ENCODE peak calls at places on chromosomes 3 and 15, in five cellular contexts. B is epithelial cell of esophagus, N is WERI-Rb-1, C is cardiac fibroblast, P is fibroblast of lung. Q is an unnamed sample.

GRCh38 chr3:189404797-189405484 is 226.2 kb upstream of the TP63 start:
- DNase-seq in B (peak), N (no peak), C (no peak), P (no peak), Q (no peak)

GRCh38 chr3:14434105-14434504 is 31.7 kb downstream of the SLC6A6 start:
- DNase-seq in B (peak), N (no peak), C (peak), P (peak), Q (peak)

GRCh38 chr3:98525494-98525893 is 2.8 kb upstream of the CLDND1 start:
- DNase-seq in B (no peak), N (no peak), C (no peak), P (no peak), Q (no peak)

GRCh38 chr3:104879919-104880318 is 486.8 kb upstream of the ALCAM start:
- DNase-seq in B (no peak), N (no peak), C (peak), P (peak), Q (no peak)

GRCh38 chr3:133935843-133936825 is 40.5 kb upstream of the RAB6B start:
- DNase-seq in B (no peak), N (no peak), C (no peak), P (no peak), Q (no peak)

GRCh38 chr3:23809294-23809693 is 3.5 kb downstream of the UBE2E1 start:
- DNase-seq in B (no peak), N (no peak), C (no peak), P (no peak), Q (no peak)

GRCh38 chr3:65742914-65743313 is 295.8 kb downstream of the MAGI1 start:
- DNase-seq in B (no peak), N (no peak), C (no peak), P (peak), Q (no peak)

GRCh38 chr3:14424711-14425573 is 22.5 kb downstream of the SLC6A6 start:
- DNase-seq in B (no peak), N (peak), C (no peak), P (peak), Q (peak)

GRCh38 chr15:60362318-60363023 is 35.3 kb downstream of the ANXA2 start:
- DNase-seq in B (peak), N (no peak), C (peak), P (peak), Q (peak)

GRCh38 chr3:13575459-13576061 is 26.6 kb downstream of the FBLN2 start:
- DNase-seq in B (no peak), N (no peak), C (no peak), P (no peak), Q (peak)

GRCh38 chr3:186115229-186115996 is 6.5 kb upstream of the ETV5 start:
- DNase-seq in B (no peak), N (no peak), C (no peak), P (no peak), Q (no peak)

GRCh38 chr15:64749999-64750657 is 25.3 kb downstream of the RBPMS2 start:
- DNase-seq in B (no peak), N (peak), C (peak), P (peak), Q (peak)

GRCh38 chr3:29514912-29515311 is 234.0 kb downstream of the RBMS3 start:
- DNase-seq in B (peak), N (no peak), C (no peak), P (peak), Q (no peak)

GRCh38 chr3:126422571-126423091 is 27.9 kb downstream of the CFAP100 start:
- DNase-seq in B (no peak), N (no peak), C (no peak), P (no peak), Q (no peak)

GRCh38 chr3:85360742-85361387 is 402.1 kb downstream of the CADM2 start:
- DNase-seq in B (peak), N (peak), C (peak), P (peak), Q (peak)

DNA sequence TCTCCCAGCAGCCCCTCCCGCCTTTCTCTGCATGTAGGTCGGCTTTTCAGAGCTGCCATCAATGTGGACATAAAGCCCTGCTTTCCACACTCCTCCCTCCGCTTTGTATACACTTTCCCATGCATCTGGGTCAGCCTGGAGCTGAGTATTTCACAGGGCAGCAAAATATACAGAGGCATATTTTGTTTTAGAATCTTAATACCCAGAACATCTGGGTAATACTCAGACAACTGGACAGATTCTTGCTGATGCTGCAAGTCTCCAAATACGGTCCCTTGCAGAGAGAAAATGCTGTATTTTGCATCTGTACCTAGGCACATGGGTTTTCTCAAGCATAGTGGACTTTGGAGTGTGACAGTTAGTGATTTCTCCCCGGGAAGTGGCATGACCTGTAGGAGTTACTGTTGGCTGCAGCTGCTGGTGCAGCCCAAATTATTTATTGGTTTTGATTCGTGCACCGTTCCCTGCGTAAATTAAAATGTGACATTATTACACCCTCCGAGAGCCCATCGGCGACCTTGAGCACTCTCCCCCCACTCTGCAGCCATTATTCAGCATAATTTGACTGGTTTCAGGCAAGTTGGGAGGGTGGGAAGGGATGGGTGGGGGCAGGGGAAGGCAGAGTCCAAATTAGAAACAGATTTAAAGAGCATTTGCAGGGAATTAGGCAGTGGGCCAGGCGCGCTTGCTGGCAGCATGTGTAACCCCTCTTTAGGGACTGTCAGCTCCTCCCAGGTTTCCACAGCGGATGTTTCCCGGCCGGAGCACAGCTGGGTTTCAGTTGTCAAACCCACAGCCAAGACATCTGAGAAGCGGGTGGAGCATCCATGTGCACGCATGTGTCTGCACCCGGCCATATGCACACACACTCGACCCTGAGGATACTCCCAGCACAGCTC is 100.8 kb downstream of the CPN2 start:
- DNase-seq in B (no peak), N (no peak), C (peak), P (peak), Q (peak)
- H3K4me3 ChIP-seq in B (no peak), N (no peak), C (no peak), P (no peak), Q (no peak)

DNA sequence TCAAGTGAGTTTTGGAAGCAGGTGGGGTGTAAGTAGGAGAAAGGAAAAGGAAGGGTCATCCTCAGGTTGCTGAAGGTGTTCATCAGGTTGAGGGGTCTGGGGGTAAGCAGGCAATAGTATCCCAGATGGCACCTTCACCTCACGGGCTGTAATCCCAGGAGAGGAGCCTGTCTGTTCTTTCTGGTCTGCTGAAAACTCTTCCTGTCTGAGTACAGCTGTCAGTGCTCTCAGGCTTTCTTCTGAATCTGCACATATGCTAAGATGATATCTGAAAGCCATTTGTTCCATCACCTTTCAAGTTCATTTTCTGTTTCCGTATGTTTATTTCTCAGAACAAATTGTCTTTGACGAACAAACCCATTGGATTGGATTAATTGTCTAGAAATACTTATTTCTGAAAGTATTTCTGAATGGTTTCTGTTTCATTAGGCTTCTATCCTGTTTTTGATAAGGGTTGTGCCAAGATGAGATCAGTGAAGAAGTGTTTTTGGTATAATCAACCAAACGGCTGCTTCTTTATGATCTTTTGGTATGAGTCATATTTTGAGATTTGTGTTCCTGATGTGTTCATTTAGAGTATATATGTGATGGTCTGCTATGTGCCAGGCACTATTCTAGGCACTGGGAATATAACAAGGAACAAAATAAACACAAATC is 13.3 kb downstream of the ZNF592 start:
- DNase-seq in B (no peak), N (peak), C (no peak), P (peak), Q (peak)
- H3K4me3 ChIP-seq in B (no peak), N (no peak), C (no peak), P (no peak), Q (no peak)

DNA sequence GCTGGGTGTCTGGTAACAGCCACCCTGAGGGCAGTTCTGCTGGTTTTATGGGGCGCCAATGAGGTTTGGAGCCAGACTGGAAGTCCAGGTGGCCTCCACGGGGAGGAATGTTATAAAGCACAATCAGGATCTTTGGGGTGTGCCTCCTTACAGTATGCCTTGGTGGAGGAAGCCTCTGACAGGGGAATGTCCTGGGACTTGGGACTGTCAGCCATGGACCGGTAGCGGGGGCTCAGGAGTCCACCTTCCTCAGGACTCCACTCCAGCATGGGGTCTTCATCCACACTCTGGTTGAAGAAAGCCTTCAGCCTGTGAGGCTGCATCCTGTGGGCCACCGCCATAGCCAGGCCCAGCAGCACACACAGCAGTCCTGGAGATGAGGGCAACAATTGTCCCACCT is 4.9 kb downstream of the DUOXA2 start:
- DNase-seq in B (no peak), N (no peak), C (no peak), P (no peak), Q (no peak)
- H3K4me3 ChIP-seq in B (no peak), N (no peak), C (no peak), P (no peak), Q (no peak)

GRCh38 chr15:73802336-73803105 is 49.4 kb upstream of the INSYN1 start:
- DNase-seq in B (no peak), N (no peak), C (no peak), P (peak), Q (no peak)

GRCh38 chr15:73799466-73799865 is 46.3 kb upstream of the INSYN1 start:
- DNase-seq in B (peak), N (no peak), C (peak), P (peak), Q (no peak)

GRCh38 chr15:73797366-73798158 is 44.4 kb upstream of the INSYN1 start:
- DNase-seq in B (no peak), N (no peak), C (no peak), P (no peak), Q (no peak)

GRCh38 chr15:73803806-73804205 is 50.7 kb upstream of the INSYN1 start:
- DNase-seq in B (no peak), N (no peak), C (no peak), P (no peak), Q (no peak)

GRCh38 chr15:73800662-73801345 is 47.7 kb upstream of the INSYN1 start:
- DNase-seq in B (peak), N (no peak), C (peak), P (peak), Q (peak)
- H3K4me3 ChIP-seq in B (no peak), N (no peak), C (no peak), P (peak), Q (no peak)

GRCh38 chr15:49370782-49371181 is 52.3 kb upstream of the FGF7 start:
- DNase-seq in B (peak), N (no peak), C (peak), P (peak), Q (peak)
- H3K4me3 ChIP-seq in B (no peak), N (no peak), C (no peak), P (no peak), Q (no peak)

DNA sequence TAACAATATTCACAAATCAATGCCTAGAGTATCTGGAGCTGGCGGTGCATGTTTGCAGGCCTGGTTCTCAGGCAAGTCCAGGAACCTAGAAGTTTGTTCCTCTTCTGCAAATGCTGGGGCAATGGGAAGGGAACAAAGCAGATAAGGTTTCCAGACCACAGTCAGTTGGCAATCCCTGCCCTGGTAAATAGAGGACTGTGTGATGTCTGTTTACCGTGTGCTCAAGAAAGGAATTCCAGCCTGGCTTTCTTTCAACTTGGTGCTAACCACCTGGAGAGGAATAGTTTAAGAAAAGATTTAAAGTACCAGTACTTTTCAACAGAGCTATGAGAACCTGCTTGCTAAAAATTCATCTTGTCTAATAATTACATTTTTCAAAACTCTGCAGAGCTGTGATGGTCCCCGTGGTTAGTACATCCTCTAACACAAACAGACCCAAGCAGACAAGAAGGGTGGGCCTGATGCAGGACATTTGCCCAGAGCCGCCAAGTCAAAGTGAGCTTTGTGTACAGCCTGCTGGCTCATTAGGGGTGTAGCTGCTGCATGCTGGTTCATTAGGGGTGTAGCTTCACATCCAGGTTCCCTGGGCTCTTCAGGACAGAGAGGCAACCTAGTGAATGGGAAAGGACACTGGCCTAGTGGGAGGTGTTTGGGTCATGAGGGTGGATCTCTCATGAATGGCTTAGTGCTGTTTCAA is 220.5 kb downstream of the SQOR start:
- DNase-seq in B (no peak), N (no peak), C (no peak), P (no peak), Q (no peak)
- H3K4me3 ChIP-seq in B (no peak), N (no peak), C (no peak), P (no peak), Q (no peak)

Q was measured in foreskin fibroblast.